ENCODE peak calls at places on chromosomes 5 and 9, in nine cellular contexts. L is heart right ventricle; U is kidney; C is CD8-positive, alpha-beta T cell; Y is A549; O is cardiac muscle cell; S is iPS DF 6.9; Z is vagina; W is GM23248. B is an unnamed sample. For H3K4me1, the result is how much of the 10 kb centered on the place peaks cover.

GRCh38 chr5:124001216-124001615 is 489.2 kb downstream of the CSNK1G3 start:
- DNase-seq in C (no peak), W (no peak), Y (no peak), O (peak), Z (no peak), U (no peak), L (no peak), S (no peak), B (no peak)

GRCh38 chr5:135234242-135235000 is 164.6 kb downstream of the MACROH2A1 start:
- DNase-seq in Z (no peak), C (no peak), U (peak), L (no peak), O (no peak), S (no peak), W (no peak), Y (no peak), B (no peak)

GRCh38 chr5:673140-673836 is 19.9 kb downstream of the TPPP start:
- DNase-seq in U (peak), Y (no peak), L (no peak), S (no peak), Z (no peak), O (no peak), C (no peak), W (no peak), B (no peak)

GRCh38 chr9:124553738-124554137 is 46.5 kb upstream of the NR5A1 start:
- DNase-seq in S (no peak), Z (no peak), L (no peak), O (no peak), U (no peak), W (peak), C (no peak), Y (no peak), B (no peak)

GRCh38 chr9:12818431-12819000 is 43.7 kb downstream of the LURAP1L start:
- DNase-seq in L (no peak), Y (peak), C (no peak), W (peak), S (no peak), Z (no peak), U (no peak), O (no peak), B (no peak)

GRCh38 chr5:36569456-36569855 is 37.0 kb upstream of the SLC1A3 start:
- DNase-seq in C (no peak), Y (no peak), Z (no peak), W (peak), L (peak), S (no peak), U (no peak), O (no peak), B (no peak)

GRCh38 chr9:16371306-16371705 is 499.2 kb downstream of the BNC2 start:
- DNase-seq in L (no peak), Y (no peak), C (no peak), W (no peak), S (no peak), O (no peak), Z (no peak), U (no peak), B (peak)

GRCh38 chr5:131916481-131916880 is 29.0 kb downstream of the MEIKIN start:
- DNase-seq in L (no peak), C (no peak), U (no peak), S (no peak), Y (no peak), O (no peak), W (no peak), Z (no peak), B (no peak)

GRCh38 chr9:34869390-34869789 is 88.7 kb upstream of the PHF24 start:
- DNase-seq in Z (no peak), S (no peak), L (no peak), U (no peak), O (peak), W (peak), C (no peak), Y (no peak), B (no peak)

GRCh38 chr9:72598639-72599038 is 77.2 kb downstream of the TMC1 start:
- DNase-seq in C (no peak), L (no peak), Y (no peak), U (no peak), O (no peak), W (no peak), Z (no peak), S (no peak), B (no peak)

GRCh38 chr5:147610798-147611197 is 100.9 kb upstream of the DPYSL3 start:
- DNase-seq in S (no peak), W (no peak), O (no peak), L (no peak), U (peak), Z (no peak), Y (no peak), C (no peak), B (no peak)

GRCh38 chr9:15277400-15278137 is 29.4 kb downstream of the TTC39B start:
- DNase-seq in Z (no peak), Y (no peak), L (no peak), C (no peak), O (no peak), S (no peak), W (peak), U (no peak), B (peak)

GRCh38 chr9:113349434-113350337 is at the start of gene BSPRY:
- DNase-seq in Z (no peak), U (no peak), O (peak), C (peak), S (no peak), Y (peak), L (peak), W (peak), B (peak)

GRCh38 chr9:133545494-133546286 is 11.2 kb downstream of the ADAMTSL2 start:
- DNase-seq in O (no peak), U (no peak), C (no peak), S (no peak), L (no peak), Y (no peak), Z (no peak), W (no peak), B (no peak)

GRCh38 chr9:16515207-16515606 is 355.3 kb downstream of the BNC2 start:
- DNase-seq in O (peak), W (peak), Y (no peak), Z (no peak), U (no peak), C (no peak), L (no peak), S (no peak), B (no peak)

GRCh38 chr5:149153751-149154610 is 12.7 kb downstream of the ABLIM3 start:
- DNase-seq in U (no peak), L (peak), O (peak), Z (no peak), W (peak), C (no peak), S (no peak), Y (no peak), B (no peak)

GRCh38 chr5:13985736-13986418 is 41.4 kb upstream of the DNAH5 start:
- DNase-seq in S (no peak), Y (peak), U (no peak), Z (no peak), O (no peak), C (no peak), L (no peak), W (peak), B (peak)

GRCh38 chr5:107431998-107432397 is 238.7 kb downstream of the EFNA5 start:
- DNase-seq in Z (no peak), O (no peak), S (no peak), U (no peak), Y (peak), L (no peak), W (peak), C (no peak), B (peak)

GRCh38 chr9:136233868-136234267 is 11.7 kb downstream of the QSOX2 start:
- DNase-seq in S (no peak), O (no peak), Y (no peak), C (no peak), U (no peak), W (no peak), Z (no peak), L (no peak), B (no peak)

GRCh38 chr9:130680836-130681768 is 12.5 kb upstream of the EXOSC2 start:
- DNase-seq in U (peak), C (peak), W (peak), Y (peak), Z (no peak), O (peak), S (no peak), L (peak), B (no peak)

GRCh38 chr5:89353837-89354551 is 471.0 kb upstream of the MEF2C start:
- DNase-seq in S (no peak), Y (no peak), C (no peak), W (no peak), Z (no peak), O (no peak), U (no peak), L (no peak), B (no peak)

GRCh38 chr9:72734631-72735030 is 213.2 kb downstream of the TMC1 start:
- DNase-seq in S (no peak), C (no peak), W (no peak), Y (no peak), O (no peak), U (no peak), L (no peak), Z (no peak), B (no peak)

GRCh38 chr9:21579209-21579608 is 97.1 kb upstream of the IFNE start:
- DNase-seq in L (no peak), Y (no peak), C (peak), Z (no peak), S (no peak), O (no peak), U (no peak), W (peak), B (no peak)

GRCh38 chr9:111050819-111051218 is 12.5 kb upstream of the LPAR1 start:
- DNase-seq in C (no peak), Y (no peak), O (no peak), Z (no peak), W (peak), U (no peak), S (no peak), L (no peak), B (no peak)

GRCh38 chr5:141608046-141608445 is 10.8 kb downstream of the DIAPH1 start:
- DNase-seq in Y (no peak), O (no peak), C (no peak), L (no peak), W (no peak), Z (no peak), S (no peak), U (no peak), B (no peak)
- H3K4me1 ChIP-seq in Y (half or more), O (under half), C (half or more), L (under half), W (under half), Z (under half), S (under half), U (under half), B (under half)

GRCh38 chr9:105079457-105079856 is 151.5 kb upstream of the ABCA1 start:
- DNase-seq in C (no peak), S (no peak), U (no peak), W (no peak), O (no peak), Z (no peak), Y (no peak), L (no peak), B (no peak)
- H3K4me1 ChIP-seq in C (under half), S (under half), U (under half), W (under half), O (under half), Z (under half), Y (under half), L (under half), B (under half)

GRCh38 chr5:2529371-2530100 is 221.9 kb downstream of the IRX2 start:
- DNase-seq in S (no peak), Z (no peak), Y (no peak), L (no peak), O (peak), C (no peak), W (no peak), U (peak), B (no peak)
- H3K4me1 ChIP-seq in S (under half), Z (under half), Y (under half), L (under half), O (under half), C (under half), W (under half), U (under half), B (under half)

GRCh38 chr5:134136771-134137170 is 22.3 kb downstream of the TCF7 start:
- DNase-seq in U (peak), C (peak), S (no peak), Y (no peak), Z (peak), L (no peak), W (no peak), O (no peak), B (no peak)
- H3K4me1 ChIP-seq in U (under half), C (half or more), S (under half), Y (under half), Z (under half), L (under half), W (under half), O (under half), B (under half)

DNA sequence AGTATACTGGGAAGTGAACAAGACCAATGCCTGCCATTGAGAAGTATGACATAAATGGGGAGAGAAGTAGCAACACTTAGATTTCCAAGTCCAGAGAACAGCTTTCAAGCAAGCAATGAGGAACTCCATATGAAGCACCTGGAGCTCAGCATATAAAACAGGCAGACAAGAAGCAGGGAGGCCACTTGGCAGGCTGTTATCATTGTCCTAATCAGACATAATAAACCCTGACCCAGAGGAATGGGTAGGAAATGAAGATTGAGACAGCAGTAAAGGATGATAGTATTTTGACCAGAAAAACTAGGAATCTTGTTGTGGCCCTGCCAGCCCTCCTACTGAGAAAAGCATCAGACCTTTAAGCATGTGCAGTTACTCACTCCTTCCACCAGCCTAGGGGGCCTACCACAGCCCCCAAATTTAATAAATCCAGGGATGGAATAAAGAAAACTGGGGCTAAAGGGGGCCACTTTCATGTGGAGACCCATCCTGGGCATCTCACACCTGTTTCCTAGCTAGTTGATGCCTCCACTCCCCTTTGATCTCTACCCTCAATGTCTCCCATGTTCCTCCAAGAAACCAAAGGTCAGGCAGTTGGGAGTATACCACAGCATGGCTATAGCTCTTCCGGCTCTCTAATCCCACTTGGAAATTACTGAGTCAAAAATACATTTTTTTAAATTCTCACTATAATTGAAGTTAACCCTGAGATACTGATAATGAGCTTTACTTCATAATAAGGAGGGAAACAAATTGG is 135.1 kb downstream of the SIL1 start:
- DNase-seq in L (no peak), Z (no peak), W (no peak), U (no peak), C (no peak), S (no peak), O (no peak), Y (no peak), B (no peak)
- H3K4me1 ChIP-seq in L (under half), Z (under half), W (under half), U (under half), C (under half), S (under half), O (under half), Y (under half), B (under half)

DNA sequence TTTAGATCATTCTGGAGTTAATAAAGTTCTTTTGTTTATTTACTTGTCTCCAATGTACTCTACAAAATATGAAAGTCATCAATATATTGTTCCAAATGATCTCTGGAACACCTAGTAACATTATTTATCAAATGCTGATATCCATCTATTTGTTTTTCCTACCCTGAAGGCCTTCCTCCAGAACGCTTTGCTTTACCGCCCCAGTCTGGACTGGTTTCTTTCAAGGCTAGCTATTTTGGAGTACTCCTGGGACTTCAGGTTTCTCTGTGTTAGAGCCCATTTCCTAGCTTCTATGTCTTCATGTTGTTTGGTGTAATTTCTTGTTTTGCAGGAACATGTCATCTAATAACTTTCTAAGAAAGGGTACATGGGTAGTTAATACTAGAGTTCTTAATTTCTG is 9.6 kb downstream of the HCN1 start:
- DNase-seq in U (no peak), Y (no peak), S (no peak), C (no peak), Z (no peak), W (no peak), O (no peak), L (no peak), B (no peak)
- H3K4me1 ChIP-seq in U (under half), Y (under half), S (under half), C (under half), Z (under half), W (under half), O (under half), L (under half), B (under half)

GRCh38 chr9:70257512-70257911 is 1.3 kb upstream of the SMC5 start:
- DNase-seq in W (no peak), Z (no peak), L (no peak), O (no peak), S (no peak), C (no peak), Y (no peak), U (no peak), B (no peak)
- H3K4me1 ChIP-seq in W (half or more), Z (half or more), L (under half), O (under half), S (under half), C (under half), Y (under half), U (under half), B (under half)

B was measured in SJCRH30.